ENCODE peak calls at places on chromosome 2, in five cellular contexts. One of them, this sample, is unnamed.

GRCh38 chr2:133424876-133425275 is 143.4 kb downstream of the NCKAP5 start:
- DNase-seq in tibial artery: no peak
- DNase-seq in HCT116: no peak
- DNase-seq in breast epithelium: no peak
- DNase-seq in mucosa of descending colon: no peak
- DNase-seq in this sample: no peak

GRCh38 chr2:206266130-206267125 is 8.0 kb upstream of the ZDBF2 start:
- DNase-seq in tibial artery: no peak
- DNase-seq in HCT116: no peak
- DNase-seq in breast epithelium: no peak
- DNase-seq in mucosa of descending colon: no peak
- DNase-seq in this sample: no peak

GRCh38 chr2:160666019-160666676 is 172.5 kb upstream of the RBMS1 start:
- DNase-seq in tibial artery: no peak
- DNase-seq in HCT116: peak; percentile 77
- DNase-seq in breast epithelium: no peak
- DNase-seq in mucosa of descending colon: no peak
- DNase-seq in this sample: no peak

GRCh38 chr2:181036848-181037603 is 56.6 kb downstream of the UBE2E3 start:
- DNase-seq in tibial artery: no peak
- DNase-seq in HCT116: no peak
- DNase-seq in breast epithelium: no peak
- DNase-seq in mucosa of descending colon: no peak
- DNase-seq in this sample: no peak

GRCh38 chr2:74221091-74221490 is 22.7 kb downstream of the MTHFD2 start:
- DNase-seq in tibial artery: no peak
- DNase-seq in HCT116: no peak
- DNase-seq in breast epithelium: no peak
- DNase-seq in mucosa of descending colon: no peak
- DNase-seq in this sample: no peak

GRCh38 chr2:166831930-166832329 is 56.4 kb upstream of the XIRP2 start:
- DNase-seq in tibial artery: no peak
- DNase-seq in HCT116: no peak
- DNase-seq in breast epithelium: no peak
- DNase-seq in mucosa of descending colon: no peak
- DNase-seq in this sample: no peak

GRCh38 chr2:239564587-239564986 is 163.8 kb upstream of the HDAC4 start:
- DNase-seq in tibial artery: no peak
- DNase-seq in HCT116: no peak
- DNase-seq in breast epithelium: peak; percentile 44
- DNase-seq in mucosa of descending colon: no peak
- DNase-seq in this sample: no peak

GRCh38 chr2:230586328-230586982 is 126.2 kb upstream of the CAB39 start:
- DNase-seq in tibial artery: no peak
- DNase-seq in HCT116: no peak
- DNase-seq in breast epithelium: no peak
- DNase-seq in mucosa of descending colon: no peak
- DNase-seq in this sample: no peak

GRCh38 chr2:154140249-154141025 is 268.7 kb downstream of the GALNT13 start:
- DNase-seq in tibial artery: no peak
- DNase-seq in HCT116: no peak
- DNase-seq in breast epithelium: no peak
- DNase-seq in mucosa of descending colon: no peak
- DNase-seq in this sample: no peak

GRCh38 chr2:202127793-202128215 is 54.7 kb downstream of the KIAA2012 start:
- DNase-seq in tibial artery: no peak
- DNase-seq in HCT116: no peak
- DNase-seq in breast epithelium: no peak
- DNase-seq in mucosa of descending colon: no peak
- DNase-seq in this sample: no peak

GRCh38 chr2:218883491-218884490 is 3.1 kb downstream of the WNT10A start:
- DNase-seq in tibial artery: no peak
- DNase-seq in HCT116: no peak
- DNase-seq in breast epithelium: no peak
- DNase-seq in mucosa of descending colon: peak; percentile 57
- DNase-seq in this sample: peak; percentile 61

GRCh38 chr2:239600194-239600593 is 199.4 kb upstream of the HDAC4 start:
- DNase-seq in tibial artery: no peak
- DNase-seq in HCT116: no peak
- DNase-seq in breast epithelium: no peak
- DNase-seq in mucosa of descending colon: no peak
- DNase-seq in this sample: no peak

GRCh38 chr2:111155610-111156009 is 34.9 kb downstream of the BCL2L11 start:
- DNase-seq in tibial artery: no peak
- DNase-seq in HCT116: no peak
- DNase-seq in breast epithelium: no peak
- DNase-seq in mucosa of descending colon: no peak
- DNase-seq in this sample: no peak

GRCh38 chr2:111209045-111209514 is 88.4 kb downstream of the BCL2L11 start:
- DNase-seq in tibial artery: no peak
- DNase-seq in HCT116: no peak
- DNase-seq in breast epithelium: no peak
- DNase-seq in mucosa of descending colon: no peak
- DNase-seq in this sample: no peak

GRCh38 chr2:14720319-14720718 is 87.8 kb downstream of the LRATD1 start:
- DNase-seq in tibial artery: no peak
- DNase-seq in HCT116: no peak
- DNase-seq in breast epithelium: no peak
- DNase-seq in mucosa of descending colon: no peak
- DNase-seq in this sample: no peak

GRCh38 chr2:241992753-241993152 is 123.2 kb downstream of the RTP5 start:
- DNase-seq in tibial artery: no peak
- DNase-seq in HCT116: no peak
- DNase-seq in breast epithelium: peak; percentile 38
- DNase-seq in mucosa of descending colon: no peak
- DNase-seq in this sample: no peak

GRCh38 chr2:59881214-59881613 is 672.2 kb downstream of the BCL11A start:
- DNase-seq in tibial artery: no peak
- DNase-seq in HCT116: no peak
- DNase-seq in breast epithelium: no peak
- DNase-seq in mucosa of descending colon: no peak
- DNase-seq in this sample: no peak

GRCh38 chr2:199490049-199490448 is 32.3 kb upstream of the SATB2 start:
- DNase-seq in tibial artery: no peak
- DNase-seq in HCT116: no peak
- DNase-seq in breast epithelium: no peak
- DNase-seq in mucosa of descending colon: no peak
- DNase-seq in this sample: no peak

GRCh38 chr2:17658251-17658843 is 95.3 kb downstream of the SMC6 start:
- DNase-seq in tibial artery: no peak
- DNase-seq in HCT116: no peak
- DNase-seq in breast epithelium: no peak
- DNase-seq in mucosa of descending colon: no peak
- DNase-seq in this sample: no peak

GRCh38 chr2:158315803-158316413 is 140.6 kb downstream of the CCDC148 start:
- DNase-seq in tibial artery: no peak
- DNase-seq in HCT116: no peak
- DNase-seq in breast epithelium: no peak
- DNase-seq in mucosa of descending colon: no peak
- DNase-seq in this sample: no peak

GRCh38 chr2:134772493-134773169 is 53.8 kb upstream of the TMEM163 start:
- DNase-seq in tibial artery: no peak
- DNase-seq in HCT116: no peak
- DNase-seq in breast epithelium: no peak
- DNase-seq in mucosa of descending colon: no peak
- DNase-seq in this sample: no peak

GRCh38 chr2:192424243-192424642 is 229.5 kb upstream of the TMEFF2 start:
- DNase-seq in tibial artery: no peak
- DNase-seq in HCT116: no peak
- DNase-seq in breast epithelium: no peak
- DNase-seq in mucosa of descending colon: no peak
- DNase-seq in this sample: no peak

GRCh38 chr2:205776720-205777119 is 94.4 kb downstream of the NRP2 start:
- DNase-seq in tibial artery: no peak
- DNase-seq in HCT116: no peak
- DNase-seq in breast epithelium: no peak
- DNase-seq in mucosa of descending colon: no peak
- DNase-seq in this sample: no peak

GRCh38 chr2:84906108-84906899 is 848 bp downstream of the TMSB10 start:
- DNase-seq in tibial artery: no peak
- DNase-seq in HCT116: no peak
- DNase-seq in breast epithelium: no peak
- DNase-seq in mucosa of descending colon: peak; percentile 80
- DNase-seq in this sample: peak; percentile 65

GRCh38 chr2:10544252-10544651 is 96.1 kb upstream of the ODC1 start:
- DNase-seq in tibial artery: no peak
- DNase-seq in HCT116: no peak
- DNase-seq in breast epithelium: no peak
- DNase-seq in mucosa of descending colon: no peak
- DNase-seq in this sample: no peak

GRCh38 chr2:46778516-46778915 is 137.1 kb downstream of the MCFD2 start:
- DNase-seq in tibial artery: no peak
- DNase-seq in HCT116: no peak
- DNase-seq in breast epithelium: no peak
- DNase-seq in mucosa of descending colon: no peak
- DNase-seq in this sample: no peak

GRCh38 chr2:33380001-33380609 is 96.3 kb upstream of the RASGRP3 start:
- DNase-seq in tibial artery: no peak
- DNase-seq in HCT116: peak; percentile 18
- DNase-seq in breast epithelium: no peak
- DNase-seq in mucosa of descending colon: no peak
- DNase-seq in this sample: no peak

GRCh38 chr2:152343426-152343825 is 8.5 kb downstream of the FMNL2 start:
- DNase-seq in tibial artery: no peak
- DNase-seq in HCT116: no peak
- DNase-seq in breast epithelium: no peak
- DNase-seq in mucosa of descending colon: no peak
- DNase-seq in this sample: no peak

GRCh38 chr2:23286031-23286764 is 98.8 kb upstream of the KLHL29 start:
- DNase-seq in tibial artery: no peak
- DNase-seq in HCT116: no peak
- DNase-seq in breast epithelium: no peak
- DNase-seq in mucosa of descending colon: no peak
- DNase-seq in this sample: no peak

GRCh38 chr2:224449212-224450147 is 47.6 kb upstream of the FAM124B start:
- DNase-seq in tibial artery: no peak
- DNase-seq in HCT116: peak; percentile 47
- DNase-seq in breast epithelium: no peak
- DNase-seq in mucosa of descending colon: no peak
- DNase-seq in this sample: peak; percentile 26

GRCh38 chr2:180520206-180520605 is 460.2 kb upstream of the UBE2E3 start:
- DNase-seq in tibial artery: no peak
- DNase-seq in HCT116: peak; percentile 33
- DNase-seq in breast epithelium: no peak
- DNase-seq in mucosa of descending colon: no peak
- DNase-seq in this sample: no peak

GRCh38 chr2:13581471-13581870 is 864.7 kb downstream of the TRIB2 start:
- DNase-seq in tibial artery: no peak
- DNase-seq in HCT116: no peak
- DNase-seq in breast epithelium: no peak
- DNase-seq in mucosa of descending colon: no peak
- DNase-seq in this sample: no peak

GRCh38 chr2:205752421-205752820 is 70.1 kb downstream of the NRP2 start:
- DNase-seq in tibial artery: no peak
- DNase-seq in HCT116: no peak
- DNase-seq in breast epithelium: no peak
- DNase-seq in mucosa of descending colon: no peak
- DNase-seq in this sample: no peak

GRCh38 chr2:201188449-201188848 is 5.5 kb downstream of the CASP10 start:
- DNase-seq in tibial artery: no peak
- DNase-seq in HCT116: no peak
- DNase-seq in breast epithelium: no peak
- DNase-seq in mucosa of descending colon: no peak
- DNase-seq in this sample: no peak

GRCh38 chr2:240630771-240631560 is 5.7 kb downstream of the GPR35 start:
- DNase-seq in tibial artery: peak; percentile 14
- DNase-seq in HCT116: no peak
- DNase-seq in breast epithelium: no peak
- DNase-seq in mucosa of descending colon: peak; percentile 19
- DNase-seq in this sample: no peak

GRCh38 chr2:6926071-6926732 is 9.0 kb downstream of the RNF144A start:
- DNase-seq in tibial artery: no peak
- DNase-seq in HCT116: no peak
- DNase-seq in breast epithelium: no peak
- DNase-seq in mucosa of descending colon: no peak
- DNase-seq in this sample: no peak

GRCh38 chr2:9416267-9416961 is 6.9 kb downstream of the ITGB1BP1 start:
- DNase-seq in tibial artery: no peak
- DNase-seq in HCT116: no peak
- DNase-seq in breast epithelium: no peak
- DNase-seq in mucosa of descending colon: no peak
- DNase-seq in this sample: no peak

GRCh38 chr2:237322564-237322963 is 91.4 kb downstream of the COL6A3 start:
- DNase-seq in tibial artery: no peak
- DNase-seq in HCT116: peak; percentile 37
- DNase-seq in breast epithelium: no peak
- DNase-seq in mucosa of descending colon: no peak
- DNase-seq in this sample: peak; percentile 28
- TF ChIP-seq CTCF in tibial artery: no peak
- TF ChIP-seq CTCF in HCT116: peak; percentile 76
- TF ChIP-seq CTCF in breast epithelium: peak; percentile 33
- TF ChIP-seq CTCF in mucosa of descending colon: no peak
- TF ChIP-seq CTCF in this sample: no peak

GRCh38 chr2:174180165-174180724 is 68.1 kb downstream of the OLA1 start:
- DNase-seq in tibial artery: no peak
- DNase-seq in HCT116: no peak
- DNase-seq in breast epithelium: no peak
- DNase-seq in mucosa of descending colon: no peak
- DNase-seq in this sample: no peak
- TF ChIP-seq CTCF in tibial artery: no peak
- TF ChIP-seq CTCF in HCT116: peak; percentile 26
- TF ChIP-seq CTCF in breast epithelium: no peak
- TF ChIP-seq CTCF in mucosa of descending colon: no peak
- TF ChIP-seq CTCF in this sample: peak; percentile 7

GRCh38 chr2:70941186-70941585 is 5.5 kb downstream of the ATP6V1B1 start:
- DNase-seq in tibial artery: no peak
- DNase-seq in HCT116: no peak
- DNase-seq in breast epithelium: peak; percentile 27
- DNase-seq in mucosa of descending colon: no peak
- DNase-seq in this sample: no peak
- TF ChIP-seq CTCF in tibial artery: no peak
- TF ChIP-seq CTCF in HCT116: no peak
- TF ChIP-seq CTCF in breast epithelium: no peak
- TF ChIP-seq CTCF in mucosa of descending colon: no peak
- TF ChIP-seq CTCF in this sample: no peak

DNA sequence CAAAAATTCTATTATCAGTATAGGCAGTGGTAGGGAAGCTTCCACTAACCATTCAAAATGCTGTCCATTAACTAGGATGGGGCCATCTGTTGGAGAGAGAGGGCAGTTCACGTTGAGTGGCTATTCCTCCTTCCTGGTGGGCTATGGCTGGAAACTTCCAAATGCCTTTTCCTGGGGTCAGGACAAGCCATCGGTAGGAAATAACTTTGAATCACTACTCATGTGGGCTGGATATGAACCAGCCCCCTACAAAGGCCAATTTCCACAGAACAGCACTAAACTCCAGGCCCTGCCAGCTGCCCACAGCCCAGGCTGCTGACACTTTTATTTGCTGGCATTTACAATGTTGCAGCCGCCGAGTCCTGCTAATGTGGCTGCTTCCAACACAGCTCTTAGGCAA is 156.1 kb upstream of the HNRNPA3 start:
- DNase-seq in tibial artery: no peak
- DNase-seq in HCT116: peak; percentile 4
- DNase-seq in breast epithelium: no peak
- DNase-seq in mucosa of descending colon: no peak
- DNase-seq in this sample: no peak
- TF ChIP-seq CTCF in tibial artery: no peak
- TF ChIP-seq CTCF in HCT116: peak; percentile 43
- TF ChIP-seq CTCF in breast epithelium: no peak
- TF ChIP-seq CTCF in mucosa of descending colon: no peak
- TF ChIP-seq CTCF in this sample: no peak

This sample was measured in GM10248.